ENCODE peak calls at places on chromosomes 4 and X, in nine cellular contexts. K, G, Z, A, J, Q, X, S and H are unnamed samples.

GRCh38 chr4:13888112-13888511 is 260.6 kb upstream of the BOD1L1 start:
- DNase-seq in X (no peak), Z (peak; percentile 72), K (no peak), A (no peak), S (no peak), G (no peak), J (no peak), Q (no peak), H (no peak)

GRCh38 chrX:41336447-41336846 is 2.5 kb downstream of the DDX3X start:
- DNase-seq in K (no peak), G (peak; percentile 51), Z (no peak), A (no peak), S (no peak), Q (no peak), X (no peak), J (no peak), H (no peak)

GRCh38 chr4:54090804-54091623 is 8.9 kb upstream of the GSX2 start:
- DNase-seq in A (no peak), J (no peak), Q (no peak), Z (peak; percentile 61), G (peak; percentile 62), X (peak; percentile 75), K (peak; percentile 54), S (peak; percentile 86), H (no peak)

GRCh38 chr4:152938237-152938969 is 2.3 kb downstream of the FHDC1 start:
- DNase-seq in A (no peak), Q (no peak), K (no peak), J (no peak), G (peak; percentile 43), Z (no peak), S (peak; percentile 18), X (no peak), H (no peak)

GRCh38 chrX:48511561-48511960 is 2.8 kb downstream of the PORCN start:
- DNase-seq in G (no peak), J (no peak), K (no peak), S (peak; percentile 36), Q (no peak), A (no peak), Z (peak; percentile 69), X (no peak), H (no peak)

GRCh38 chr4:134043266-134043665 is 158.3 kb downstream of the PABPC4L start:
- DNase-seq in K (no peak), G (no peak), Q (no peak), Z (no peak), A (no peak), X (no peak), J (no peak), S (no peak), H (no peak)

GRCh38 chr4:163607292-163607691 is 112.8 kb downstream of the TMA16 start:
- DNase-seq in Q (no peak), X (no peak), K (no peak), G (no peak), A (no peak), S (no peak), Z (no peak), J (no peak), H (no peak)

GRCh38 chrX:65821721-65822496 is 154.5 kb downstream of the MSN start:
- DNase-seq in X (no peak), K (no peak), G (no peak), Z (no peak), A (no peak), J (no peak), S (peak; percentile 78), Q (peak; percentile 23), H (no peak)

GRCh38 chr4:18850763-18851331 is 829.3 kb upstream of the LCORL start:
- DNase-seq in Q (no peak), G (no peak), S (no peak), X (no peak), J (no peak), A (no peak), Z (no peak), K (no peak), H (no peak)

GRCh38 chr4:187908079-187908501 is 87.5 kb upstream of the ZFP42 start:
- DNase-seq in J (no peak), Q (no peak), K (no peak), S (no peak), G (no peak), X (no peak), Z (peak; percentile 68), A (no peak), H (no peak)

GRCh38 chrX:94288325-94288724 is 614.3 kb downstream of the FAM133A start:
- DNase-seq in Q (no peak), S (no peak), K (no peak), A (no peak), X (no peak), J (no peak), Z (peak; percentile 2), G (no peak), H (no peak)

GRCh38 chrX:19670854-19671620 is 155.7 kb upstream of the MAP3K15 start:
- DNase-seq in K (peak; percentile 39), A (no peak), S (peak; percentile 70), Z (peak; percentile 84), J (peak; percentile 29), X (no peak), G (peak; percentile 53), Q (no peak), H (no peak)

GRCh38 chrX:41014776-41015175 is 70.5 kb upstream of the USP9X start:
- DNase-seq in J (no peak), A (no peak), Z (peak; percentile 88), K (no peak), X (no peak), G (no peak), Q (no peak), S (no peak), H (peak; percentile 52)

GRCh38 chr4:1202526-1203378 is 30.4 kb upstream of the SPON2 start:
- DNase-seq in Q (no peak), K (peak; percentile 37), J (no peak), X (peak; percentile 63), G (peak; percentile 38), Z (no peak), S (peak; percentile 69), A (no peak), H (no peak)

GRCh38 chrX:69287025-69287540 is 121.8 kb upstream of the PJA1 start:
- DNase-seq in Q (peak; percentile 12), Z (no peak), A (no peak), S (no peak), X (no peak), K (no peak), G (no peak), J (no peak), H (no peak)

GRCh38 chrX:150229030-150229429 is 134.1 kb upstream of the MAMLD1 start:
- DNase-seq in S (no peak), Q (no peak), J (no peak), Z (no peak), G (no peak), A (peak; percentile 3), K (no peak), X (no peak), H (no peak)

GRCh38 chr4:71732706-71733105 is 51.2 kb downstream of the GC start:
- DNase-seq in X (no peak), A (no peak), J (no peak), S (no peak), K (no peak), Z (peak; percentile 73), G (no peak), Q (peak; percentile 60), H (no peak)

GRCh38 chrX:101265869-101266428 is 25.2 kb downstream of the TAF7L start:
- DNase-seq in J (no peak), Q (no peak), S (no peak), G (no peak), Z (peak; percentile 66), X (no peak), K (no peak), A (no peak), H (no peak)

GRCh38 chrX:33357606-33358005 is 146.3 kb upstream of the DMD start:
- DNase-seq in Q (no peak), K (no peak), X (no peak), S (peak; percentile 26), Z (no peak), A (no peak), G (no peak), J (no peak), H (no peak)

DNA sequence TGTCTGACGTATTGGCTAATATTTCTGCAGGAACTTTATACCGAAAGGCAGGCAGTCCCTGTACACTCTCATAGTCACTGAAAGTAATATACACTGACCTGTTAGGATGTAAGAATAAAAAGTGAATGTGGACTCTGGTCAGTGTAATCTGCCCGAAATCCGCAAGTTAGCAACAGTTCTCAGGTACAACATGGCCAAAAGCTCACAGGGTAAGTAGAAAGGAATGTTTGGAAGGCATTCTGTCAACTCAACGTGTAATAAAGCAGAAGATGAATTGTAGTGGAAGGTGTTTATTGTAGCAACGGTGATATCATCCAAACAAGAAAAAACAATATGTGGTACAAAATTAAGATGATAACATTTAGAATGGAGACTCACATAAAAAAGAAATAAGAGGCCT is 26.0 kb upstream of the NUP54 start:
- DNase-seq in Q (no peak), G (no peak), K (no peak), A (no peak), J (no peak), S (no peak), X (no peak), Z (no peak), H (no peak)
- H3K36me3 ChIP-seq in Q (peaks cover 30% of the 10 kb centered on the region), G (peaks cover 51% of the 10 kb centered on the region), K (no peaks in the 10 kb centered on the region), A (peaks cover 18% of the 10 kb centered on the region), J (no peaks in the 10 kb centered on the region), S (peaks cover 24% of the 10 kb centered on the region), X (peaks cover 60% of the 10 kb centered on the region), Z (no peaks in the 10 kb centered on the region), H (peaks cover 7% of the 10 kb centered on the region)

DNA sequence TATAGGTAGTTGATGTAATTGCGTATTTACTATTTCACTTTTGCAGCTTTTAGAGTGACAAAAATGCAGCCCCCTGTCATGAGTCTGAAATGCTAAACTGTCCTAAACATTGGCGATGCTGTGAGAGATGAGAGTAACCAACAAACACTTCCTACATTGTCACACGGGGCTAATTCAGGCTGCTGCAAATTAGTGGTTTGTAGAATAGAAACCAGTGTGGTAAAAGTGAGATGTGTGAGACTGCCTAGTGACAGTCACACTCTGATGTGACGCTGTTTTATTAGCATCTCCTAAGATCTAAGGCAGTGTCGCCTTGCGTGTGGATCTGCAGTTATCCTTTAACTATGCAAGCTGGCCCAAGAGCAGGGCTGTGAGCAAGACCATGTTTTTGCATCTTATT is 800.2 kb upstream of the TENM3 start:
- DNase-seq in Z (no peak), K (no peak), J (no peak), S (no peak), G (no peak), A (no peak), Q (no peak), X (no peak), H (no peak)
- TF ChIP-seq CTCF in Z (no peak), K (no peak), J (no peak), S (no peak), G (no peak), A (no peak), Q (no peak), X (no peak), H (no peak)

GRCh38 chrX:72031118-72031517 is 100.6 kb downstream of the RTL5 start:
- DNase-seq in X (no peak), A (no peak), Q (no peak), Z (no peak), G (no peak), K (no peak), J (no peak), S (no peak), H (no peak)
- H3K36me3 ChIP-seq in X (no peaks in the 10 kb centered on the region), A (no peaks in the 10 kb centered on the region), Q (no peaks in the 10 kb centered on the region), Z (no peaks in the 10 kb centered on the region), G (no peaks in the 10 kb centered on the region), K (no peaks in the 10 kb centered on the region), J (no peaks in the 10 kb centered on the region), S (no peaks in the 10 kb centered on the region), H (no peaks in the 10 kb centered on the region)

DNA sequence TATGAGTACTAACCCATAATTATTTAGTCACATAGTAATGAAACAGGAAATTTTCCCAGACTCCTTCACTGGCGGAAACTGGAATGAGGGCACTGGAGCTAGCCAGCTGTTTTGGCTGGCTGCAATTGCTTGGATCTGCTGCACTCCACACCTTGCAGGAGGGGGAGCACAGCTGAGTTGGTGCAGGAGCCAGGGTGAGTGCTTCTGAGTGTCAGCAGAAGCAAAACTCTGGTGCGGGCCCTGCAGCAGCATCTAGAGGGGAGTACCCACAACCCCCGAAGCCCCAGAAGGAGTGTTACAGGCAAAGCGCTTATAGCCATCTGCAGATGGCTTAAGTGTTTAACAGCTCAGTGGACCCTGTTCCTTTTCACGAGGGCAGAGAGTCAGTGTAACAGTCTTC is 96.1 kb downstream of the RPA4 start:
- DNase-seq in K (no peak), Z (no peak), X (no peak), A (no peak), Q (peak; percentile 39), J (no peak), G (peak; percentile 52), S (no peak), H (no peak)
- TF ChIP-seq CTCF in K (no peak), Z (no peak), X (no peak), A (no peak), Q (no peak), J (no peak), G (no peak), S (no peak), H (no peak)